ENCODE peak calls at places on chromosomes 12 and 14, in eight cellular contexts. P is NAMALWA; G is NCI-H1694 treated with DMSO at 0.1 percent for 48 hours; Q is stimulated activated CD4-positive, alpha-beta T cell treated with anti-CD3 and anti-CD28 coated beads, Interleukin-15, amount 100 ng/mL, for 1 hour; S is iris pigment epithelial cell; N is KBM-7; B is NCI-H1417; Y is ELF-1. R is an unnamed sample.

GRCh38 chr12:109393437-109394345 is 46.0 kb downstream of the MYO1H start:
- DNase-seq in Y (peak; percentile 44), G (peak; percentile 41), P (peak; percentile 72), Q (no peak), N (peak; percentile 60), S (peak; percentile 51), B (peak; percentile 43), R (peak; percentile 67)

GRCh38 chr14:102942069-102942468 is 19.6 kb downstream of the AMN start:
- DNase-seq in Y (no peak), S (no peak), G (no peak), P (no peak), N (no peak), B (no peak), Q (no peak), R (no peak)

GRCh38 chr12:68334136-68334535 is 2.0 kb upstream of the MDM1 start:
- DNase-seq in P (no peak), S (no peak), Q (no peak), N (no peak), G (no peak), Y (no peak), B (no peak), R (peak; percentile 36)

GRCh38 chr12:120361506-120362208 is 7.3 kb downstream of the MSI1 start:
- DNase-seq in G (peak; percentile 19), P (peak; percentile 26), B (peak; percentile 98), S (peak; percentile 82), N (peak; percentile 28), Y (peak; percentile 98), Q (no peak), R (peak; percentile 100)

GRCh38 chr14:50812180-50812579 is 18.8 kb downstream of the NIN start:
- DNase-seq in G (no peak), S (no peak), P (no peak), N (no peak), B (no peak), Q (no peak), Y (no peak), R (no peak)

GRCh38 chr14:75437201-75438143 is 9.7 kb downstream of the JDP2 start:
- DNase-seq in S (no peak), N (no peak), Y (no peak), G (no peak), P (peak; percentile 9), B (no peak), Q (no peak), R (no peak)

GRCh38 chr14:61643546-61643945 is 51.8 kb upstream of the HIF1A start:
- DNase-seq in B (no peak), G (no peak), Y (no peak), N (no peak), S (peak; percentile 58), P (no peak), Q (no peak), R (no peak)

GRCh38 chr14:51504626-51505025 is 147.1 kb upstream of the FRMD6 start:
- DNase-seq in Y (no peak), Q (no peak), P (no peak), B (no peak), G (no peak), S (no peak), N (no peak), R (no peak)

GRCh38 chr12:49541911-49542505 is 3.2 kb downstream of the KCNH3 start:
- DNase-seq in P (no peak), G (no peak), N (peak; percentile 10), Q (no peak), S (no peak), Y (no peak), B (no peak), R (no peak)

GRCh38 chr12:103727638-103728037 is 113.4 kb downstream of the NT5DC3 start:
- DNase-seq in N (no peak), P (no peak), Y (no peak), S (no peak), G (no peak), Q (no peak), B (no peak), R (no peak)

GRCh38 chr12:7403466-7403865 is 40.5 kb downstream of the CD163L1 start:
- DNase-seq in Y (no peak), B (no peak), P (no peak), N (no peak), S (peak; percentile 1), G (no peak), Q (no peak), R (no peak)

GRCh38 chr12:108768591-108769500 is 37.5 kb upstream of the CORO1C start:
- DNase-seq in G (no peak), Y (peak; percentile 80), N (peak; percentile 36), B (peak; percentile 84), Q (peak; percentile 3), P (no peak), S (no peak), R (peak; percentile 69)

GRCh38 chr12:119645535-119646059 is 22.3 kb upstream of the PRKAB1 start:
- DNase-seq in P (no peak), G (no peak), B (no peak), N (no peak), Q (no peak), S (no peak), Y (no peak), R (no peak)

GRCh38 chr12:68352067-68352466 is 19.9 kb upstream of the MDM1 start:
- DNase-seq in P (no peak), S (peak; percentile 28), Q (no peak), B (no peak), G (no peak), Y (no peak), N (no peak), R (no peak)

GRCh38 chr12:12072064-12072760 is 1.5 kb downstream of the BCL2L14 start:
- DNase-seq in Y (no peak), P (no peak), Q (peak; percentile 12), S (no peak), B (no peak), N (no peak), G (no peak), R (no peak)

GRCh38 chr12:95943231-95943842 is at the start of gene AMDHD1:
- DNase-seq in Q (peak; percentile 51), B (peak; percentile 88), N (peak; percentile 67), Y (peak; percentile 71), P (peak; percentile 71), S (peak; percentile 51), G (no peak), R (peak; percentile 81)

GRCh38 chr12:80707830-80708534 is 548 bp downstream of the MYF6 start:
- DNase-seq in S (no peak), Q (no peak), B (no peak), G (no peak), P (no peak), N (no peak), Y (peak; percentile 44), R (peak; percentile 46)

GRCh38 chr12:124940393-124941169 is 26.1 kb upstream of the UBC start:
- DNase-seq in Q (peak; percentile 63), B (no peak), G (no peak), N (peak; percentile 93), S (peak; percentile 92), Y (peak; percentile 96), P (peak; percentile 94), R (peak; percentile 93)

GRCh38 chr12:121784460-121784859 is 9.0 kb downstream of the RHOF start:
- DNase-seq in S (peak; percentile 82), Q (no peak), N (no peak), P (no peak), Y (no peak), B (no peak), G (no peak), R (no peak)

GRCh38 chr12:82019533-82019932 is 260.4 kb upstream of the PPFIA2 start:
- DNase-seq in S (no peak), G (no peak), P (peak; percentile 37), B (no peak), Y (peak; percentile 1), Q (no peak), N (peak; percentile 28), R (peak; percentile 23)

GRCh38 chr12:110007874-110008273 is 8.6 kb downstream of the ANKRD13A start:
- DNase-seq in P (no peak), N (peak; percentile 67), B (no peak), S (no peak), Y (no peak), Q (no peak), G (no peak), R (no peak)

GRCh38 chr14:92670967-92671366 is 77.5 kb downstream of the LGMN start:
- DNase-seq in B (no peak), Q (no peak), G (no peak), N (no peak), Y (no peak), S (peak; percentile 35), P (no peak), R (no peak)

GRCh38 chr12:130153803-130154202 is 8.5 kb upstream of the FZD10 start:
- DNase-seq in G (no peak), Y (no peak), B (no peak), Q (no peak), P (no peak), S (no peak), N (no peak), R (no peak)

GRCh38 chr12:7075518-7075917 is 15.0 kb downstream of the C1S start:
- DNase-seq in N (no peak), Q (no peak), G (no peak), B (no peak), P (no peak), Y (no peak), S (peak; percentile 24), R (no peak)

R was measured in neural progenitor cell.